ENCODE peak calls at places on chromosomes 13 and 19, in seven cellular contexts. C, J, X, G, D, M and B are unnamed samples.

GRCh38 chr13:66665991-66666390 is 564.1 kb downstream of the PCDH9 start:
- DNase-seq in C (no peak), J (peak), X (peak), G (no peak), D (peak), M (no peak), B (peak)

GRCh38 chr13:95150555-95150954 is 150.7 kb downstream of the ABCC4 start:
- DNase-seq in C (no peak), J (no peak), X (no peak), G (no peak), D (no peak), M (no peak), B (no peak)

GRCh38 chr19:42344336-42344893 is 19.0 kb downstream of the MEGF8 start:
- DNase-seq in C (no peak), J (no peak), X (no peak), G (no peak), D (no peak), M (no peak), B (no peak)

GRCh38 chr13:85362980-85363379 is 436.2 kb downstream of the SLITRK6 start:
- DNase-seq in C (no peak), J (no peak), X (no peak), G (no peak), D (no peak), M (no peak), B (no peak)

GRCh38 chr13:84237181-84237580 is 354.9 kb upstream of the SLITRK1 start:
- DNase-seq in C (no peak), J (no peak), X (no peak), G (no peak), D (no peak), M (no peak), B (no peak)

GRCh38 chr13:42063105-42063504 is 14.7 kb downstream of the DGKH start:
- DNase-seq in C (no peak), J (peak), X (no peak), G (no peak), D (no peak), M (no peak), B (no peak)

GRCh38 chr13:67226686-67227085 is 3.5 kb downstream of the PCDH9 start:
- DNase-seq in C (no peak), J (no peak), X (no peak), G (no peak), D (no peak), M (no peak), B (no peak)

GRCh38 chr19:6414033-6414643 is 10.5 kb downstream of the KHSRP start:
- DNase-seq in C (no peak), J (no peak), X (no peak), G (no peak), D (no peak), M (no peak), B (no peak)